ENCODE peak calls at places on chromosomes 1 and 21, in ten cellular contexts. A is epithelial cell of esophagus, H is H1, W is HL-60, N is foreskin fibroblast, O is right lobe of liver, M is fibroblast of lung, L is thyroid gland, E is tibial nerve, G is mammary epithelial cell. V is an unnamed sample.

GRCh38 chr1:87129606-87130005 is 199.1 kb upstream of the LMO4 start:
- DNase-seq in A (no peak), H (no peak), W (no peak), N (peak), O (no peak), M (peak), L (no peak), E (peak), G (no peak), V (no peak)

GRCh38 chr1:38489844-38490270 is 369.7 kb downstream of the RRAGC start:
- DNase-seq in A (peak), H (peak), W (peak), N (peak), O (no peak), M (no peak), L (peak), E (no peak), G (no peak), V (no peak)

GRCh38 chr21:35232545-35233176 is 183.6 kb upstream of the RUNX1 start:
- DNase-seq in A (peak), H (no peak), W (no peak), N (peak), O (no peak), M (peak), L (no peak), E (no peak), G (peak), V (no peak)

GRCh38 chr1:223419115-223419514 is 25.9 kb downstream of the CCDC185 start:
- DNase-seq in A (no peak), H (no peak), W (no peak), N (no peak), O (no peak), M (no peak), L (no peak), E (no peak), G (no peak), V (no peak)

GRCh38 chr1:154775559-154776338 is 94.3 kb downstream of the KCNN3 start:
- DNase-seq in A (no peak), H (no peak), W (no peak), N (no peak), O (no peak), M (no peak), L (no peak), E (no peak), G (no peak), V (no peak)

GRCh38 chr1:192602757-192603156 is 27.2 kb downstream of the RGS1 start:
- DNase-seq in A (no peak), H (no peak), W (no peak), N (no peak), O (no peak), M (no peak), L (no peak), E (no peak), G (no peak), V (no peak)

GRCh38 chr1:151352001-151352718 is 5.1 kb upstream of the RFX5 start:
- DNase-seq in A (peak), H (no peak), W (no peak), N (peak), O (no peak), M (no peak), L (peak), E (no peak), G (peak), V (no peak)

GRCh38 chr1:38138498-38139233 is 92.1 kb upstream of the POU3F1 start:
- DNase-seq in A (peak), H (no peak), W (no peak), N (peak), O (peak), M (peak), L (peak), E (peak), G (peak), V (peak)

GRCh38 chr1:39639333-39640130 is at the start of gene HEYL:
- DNase-seq in A (peak), H (peak), W (no peak), N (peak), O (peak), M (peak), L (peak), E (peak), G (no peak), V (no peak)

GRCh38 chr1:111198836-111199235 is 1.6 kb downstream of the DENND2D start:
- DNase-seq in A (no peak), H (no peak), W (no peak), N (no peak), O (no peak), M (no peak), L (no peak), E (no peak), G (no peak), V (no peak)
- H3K4me3 ChIP-seq in A (no peak), H (no peak), W (no peak), N (no peak), O (peak), M (no peak), L (no peak), E (peak), G (no peak), V (no peak)

DNA sequence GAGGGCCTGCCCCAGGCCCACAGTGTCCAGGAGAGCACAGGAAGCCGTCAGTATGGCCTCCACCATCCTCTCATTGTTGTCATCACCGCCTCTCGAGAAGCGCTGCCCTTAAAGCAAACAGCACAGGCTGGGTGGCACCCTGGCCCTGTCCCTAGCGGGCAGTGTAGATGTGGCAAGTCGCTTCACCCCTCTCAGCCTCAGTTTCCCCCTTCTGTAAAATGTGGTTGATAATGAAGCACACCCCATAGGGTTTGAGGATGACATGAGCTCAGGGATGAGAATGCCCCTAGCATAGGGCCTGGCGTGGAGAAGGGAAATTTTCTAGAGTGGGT is 13.4 kb downstream of the PLA2G2F start:
- DNase-seq in A (no peak), H (no peak), W (no peak), N (no peak), O (no peak), M (no peak), L (no peak), E (no peak), G (no peak), V (no peak)
- TF ChIP-seq CTCF in A (no peak), H (no peak), W (no peak), N (no peak), O (no peak), M (no peak), L (no peak), E (no peak), G (no peak), V (no peak)

DNA sequence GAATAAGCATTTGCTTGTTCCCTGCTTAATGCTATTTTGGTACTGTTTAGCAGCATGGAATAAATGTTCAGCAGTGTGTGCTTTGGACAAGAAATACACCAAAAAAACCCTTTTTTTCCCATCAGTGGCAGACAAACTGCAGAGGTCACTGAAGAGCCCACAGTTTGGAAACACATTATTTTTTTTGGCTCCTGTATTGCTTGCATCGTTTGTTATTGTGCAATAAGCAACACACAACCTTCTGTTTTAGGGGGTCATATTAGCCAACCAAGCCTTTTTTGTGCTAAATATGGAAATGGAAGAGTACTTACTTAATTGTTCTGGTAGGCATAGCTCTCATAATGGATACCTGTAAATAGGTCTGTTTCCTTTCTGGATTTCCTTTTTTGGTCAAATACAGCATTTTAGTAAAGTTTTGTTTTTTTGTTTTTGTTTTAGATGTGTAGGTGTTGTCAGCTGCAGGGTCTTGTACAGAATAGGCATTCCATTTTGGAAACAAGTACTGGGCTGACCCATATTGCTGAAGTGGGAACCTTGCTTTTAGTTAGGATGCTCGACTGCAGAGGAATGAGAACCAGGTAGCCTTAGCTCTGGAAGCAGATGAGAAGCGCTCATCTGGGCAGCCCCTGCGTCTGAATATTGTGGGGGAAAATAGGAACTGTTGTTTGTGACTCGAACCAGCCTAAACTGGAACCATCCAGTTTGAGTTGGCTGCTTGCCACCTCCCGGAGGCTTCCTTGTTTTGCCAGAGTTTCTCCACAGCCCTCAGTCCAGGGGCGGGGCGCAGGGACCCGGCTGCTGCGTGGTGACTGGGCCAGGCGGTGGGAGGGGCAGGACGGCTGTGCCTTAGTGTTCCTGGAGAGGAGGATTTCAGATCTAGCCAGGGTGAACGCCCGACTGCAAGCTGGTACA is 38.5 kb downstream of the SPEN start:
- DNase-seq in A (peak), H (peak), W (peak), N (peak), O (peak), M (peak), L (peak), E (peak), G (peak), V (peak)
- H3K4me3 ChIP-seq in A (peak), H (no peak), W (peak), N (peak), O (peak), M (peak), L (peak), E (peak), G (peak), V (peak)

GRCh38 chr1:42690477-42691156 is 8.4 kb downstream of the YBX1 start:
- DNase-seq in A (peak), H (no peak), W (no peak), N (no peak), O (no peak), M (no peak), L (no peak), E (no peak), G (peak), V (no peak)
- TF ChIP-seq CTCF in A (peak), H (no peak), W (no peak), N (no peak), O (no peak), M (no peak), L (peak), E (no peak), G (no peak), V (no peak)

GRCh38 chr21:45418301-45419071 is 13.5 kb downstream of the COL18A1 start:
- DNase-seq in A (no peak), H (no peak), W (no peak), N (no peak), O (peak), M (no peak), L (no peak), E (no peak), G (no peak), V (no peak)
- H3K4me3 ChIP-seq in A (no peak), H (no peak), W (no peak), N (no peak), O (no peak), M (no peak), L (no peak), E (no peak), G (no peak), V (no peak)

GRCh38 chr1:53967409-53968124 is 21.4 kb downstream of the LRRC42 start:
- DNase-seq in A (no peak), H (no peak), W (no peak), N (no peak), O (no peak), M (no peak), L (no peak), E (no peak), G (no peak), V (no peak)
- TF ChIP-seq CTCF in A (no peak), H (no peak), W (no peak), N (no peak), O (no peak), M (no peak), L (no peak), E (no peak), G (no peak), V (no peak)

GRCh38 chr1:227562923-227563318 is 435 bp upstream of the ZNF678 start:
- DNase-seq in A (no peak), H (no peak), W (no peak), N (no peak), O (no peak), M (no peak), L (no peak), E (no peak), G (no peak), V (no peak)
- H3K4me3 ChIP-seq in A (no peak), H (peak), W (peak), N (peak), O (no peak), M (no peak), L (no peak), E (peak), G (no peak), V (no peak)

GRCh38 chr21:38591138-38591537 is 92.9 kb upstream of the ERG start:
- DNase-seq in A (peak), H (no peak), W (no peak), N (no peak), O (no peak), M (no peak), L (no peak), E (no peak), G (no peak), V (no peak)
- TF ChIP-seq CTCF in A (no peak), H (no peak), W (no peak), N (no peak), O (no peak), M (no peak), L (no peak), E (no peak), G (no peak), V (no peak)

GRCh38 chr1:115768549-115768948 is at the start of gene CASQ2:
- DNase-seq in A (no peak), H (no peak), W (no peak), N (no peak), O (no peak), M (no peak), L (no peak), E (no peak), G (no peak), V (no peak)

GRCh38 chr1:115771847-115772457 is 3.4 kb upstream of the CASQ2 start:
- DNase-seq in A (peak), H (peak), W (peak), N (peak), O (peak), M (peak), L (peak), E (peak), G (peak), V (peak)

GRCh38 chr1:115767403-115767802 is 1.1 kb downstream of the CASQ2 start:
- DNase-seq in A (no peak), H (no peak), W (no peak), N (no peak), O (no peak), M (no peak), L (no peak), E (no peak), G (no peak), V (no peak)

DNA sequence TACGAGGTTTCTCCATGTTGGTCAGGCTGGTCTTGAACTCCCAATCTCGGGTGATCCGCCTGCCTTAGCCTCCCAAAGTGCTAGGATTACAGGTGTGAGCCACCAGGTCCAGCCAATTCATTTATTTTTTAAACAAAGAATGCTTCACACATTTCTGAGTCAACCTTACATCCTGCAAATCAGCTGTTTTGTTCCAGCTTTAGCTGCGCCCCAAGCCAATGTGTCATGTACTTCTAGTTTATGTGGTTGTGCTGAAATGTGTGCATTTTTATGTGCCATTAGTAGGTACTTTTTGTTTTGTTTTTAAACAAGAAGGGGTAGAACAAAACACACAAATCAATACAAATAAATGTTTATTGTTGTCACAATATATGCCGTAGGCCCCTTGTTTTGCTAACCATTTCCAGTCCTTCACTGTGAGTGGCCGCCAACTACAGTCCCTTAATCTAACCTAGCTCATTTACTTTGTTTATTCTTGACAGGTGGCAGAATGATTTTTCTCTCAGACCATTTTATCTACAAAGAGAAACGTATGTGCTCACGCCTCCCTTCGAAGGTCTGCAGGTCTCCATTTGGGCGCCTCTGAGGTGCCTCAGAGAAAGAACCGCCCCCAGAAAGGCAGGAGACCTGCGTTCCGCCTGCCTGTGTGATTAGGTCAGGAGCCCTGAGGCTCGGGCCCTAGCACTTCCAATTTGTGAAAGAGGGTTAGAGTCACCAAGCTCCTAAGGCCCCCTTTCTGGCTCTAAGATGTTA is 2.8 kb upstream of the CASQ2 start:
- DNase-seq in A (peak), H (peak), W (no peak), N (no peak), O (no peak), M (no peak), L (no peak), E (no peak), G (peak), V (no peak)
- H3K4me3 ChIP-seq in A (no peak), H (no peak), W (no peak), N (no peak), O (no peak), M (no peak), L (no peak), E (no peak), G (no peak), V (peak)

V was measured in AG04449.